ENCODE peak calls at places on chromosomes 2 and 18, in six cellular contexts. U, Q, M, K, J and N are unnamed samples.

GRCh38 chr2:130798472-130799221 is 38.1 kb upstream of the ARHGEF4 start:
- DNase-seq in U (peak), Q (peak), M (no peak), K (no peak), J (no peak), N (peak)

GRCh38 chr2:43989549-43989948 is 6.2 kb downstream of the LRPPRC start:
- DNase-seq in U (no peak), Q (no peak), M (no peak), K (no peak), J (no peak), N (no peak)

GRCh38 chr2:953975-954686 is 3.5 kb downstream of the SNTG2 start:
- DNase-seq in U (no peak), Q (no peak), M (no peak), K (no peak), J (peak), N (no peak)

GRCh38 chr2:202339052-202339870 is 36.9 kb upstream of the BMPR2 start:
- DNase-seq in U (no peak), Q (no peak), M (no peak), K (no peak), J (no peak), N (no peak)

GRCh38 chr2:218427741-218428140 is 8.8 kb downstream of the VIL1 start:
- DNase-seq in U (no peak), Q (no peak), M (no peak), K (no peak), J (no peak), N (no peak)

GRCh38 chr2:53104263-53104662 is 663.3 kb upstream of the CHAC2 start:
- DNase-seq in U (no peak), Q (no peak), M (no peak), K (no peak), J (no peak), N (no peak)

GRCh38 chr2:59150430-59150829 is 909.3 kb upstream of the FANCL start:
- DNase-seq in U (no peak), Q (no peak), M (no peak), K (no peak), J (no peak), N (no peak)

GRCh38 chr2:11669454-11670291 is at the start of gene NTSR2:
- DNase-seq in U (peak), Q (peak), M (no peak), K (no peak), J (no peak), N (no peak)

GRCh38 chr2:210224660-210225460 is at the start of gene ACADL:
- DNase-seq in U (peak), Q (peak), M (peak), K (no peak), J (no peak), N (peak)

GRCh38 chr2:216583157-216583556 is 50.1 kb upstream of the IGFBP2 start:
- DNase-seq in U (no peak), Q (no peak), M (no peak), K (no peak), J (peak), N (no peak)

GRCh38 chr2:202491514-202491913 is 115.4 kb downstream of the BMPR2 start:
- DNase-seq in U (no peak), Q (no peak), M (no peak), K (no peak), J (no peak), N (no peak)

GRCh38 chr18:10059610-10060468 is 146.0 kb downstream of the VAPA start:
- DNase-seq in U (no peak), Q (no peak), M (no peak), K (no peak), J (no peak), N (no peak)

GRCh38 chr2:128469203-128469602 is 150.5 kb upstream of the HS6ST1 start:
- DNase-seq in U (no peak), Q (no peak), M (no peak), K (no peak), J (no peak), N (peak)

GRCh38 chr2:120502761-120503160 is 156.8 kb downstream of the INHBB start:
- DNase-seq in U (no peak), Q (no peak), M (no peak), K (no peak), J (no peak), N (no peak)